ENCODE peak calls at places on chromosomes 12 and 14, in nine cellular contexts. M is stimulated activated naive CD4-positive, alpha-beta T cell; W is tibial nerve; E is occipital lobe; F is left colon; V is ELF-1; T is effector memory CD4-positive, alpha-beta T cell; D is GM03348; C is RWPE1. U is an unnamed sample.

GRCh38 chr14:52103416-52103815 is 34.6 kb upstream of the NID2 start:
- DNase-seq in T (no peak), F (no peak), D (no peak), V (no peak), W (no peak), E (no peak), M (no peak), C (no peak), U (no peak)

GRCh38 chr12:68876471-68876870 is 56.5 kb downstream of the CPM start:
- DNase-seq in F (no peak), M (no peak), E (no peak), V (no peak), W (no peak), D (no peak), T (no peak), C (no peak), U (no peak)

GRCh38 chr12:120696599-120696998 is 9.7 kb downstream of the MLEC start:
- DNase-seq in V (no peak), D (no peak), F (no peak), T (no peak), W (no peak), E (no peak), C (no peak), M (no peak), U (no peak)

GRCh38 chr14:73722581-73722980 is 8.4 kb upstream of the PNMA1 start:
- DNase-seq in M (no peak), W (no peak), D (no peak), F (no peak), T (no peak), E (no peak), V (no peak), C (no peak), U (no peak)

GRCh38 chr14:102317564-102318248 is 1.8 kb upstream of the ZNF839 start:
- DNase-seq in T (no peak), E (peak; percentile 9), D (no peak), V (no peak), F (peak; percentile 55), W (no peak), C (no peak), M (no peak), U (no peak)

GRCh38 chr12:85188609-85189008 is 91.4 kb upstream of the ALX1 start:
- DNase-seq in V (no peak), T (no peak), E (no peak), M (no peak), C (no peak), W (no peak), F (no peak), D (no peak), U (no peak)

GRCh38 chr14:100856056-100856950 is 30.4 kb downstream of the MEG3 start:
- DNase-seq in M (no peak), W (no peak), E (no peak), T (no peak), F (no peak), D (no peak), C (no peak), V (no peak), U (no peak)

GRCh38 chr14:51597511-51597920 is 54.2 kb upstream of the FRMD6 start:
- DNase-seq in C (no peak), T (no peak), D (peak; percentile 56), E (no peak), M (no peak), V (no peak), W (no peak), F (no peak), U (peak; percentile 89)

GRCh38 chr14:67746927-67747326 is 45.2 kb downstream of the RDH12 start:
- DNase-seq in C (no peak), V (no peak), E (no peak), T (no peak), M (no peak), F (no peak), W (no peak), D (no peak), U (no peak)

GRCh38 chr12:64058541-64059321 is 163.4 kb downstream of the KICS2 start:
- DNase-seq in C (no peak), E (no peak), V (no peak), T (no peak), F (no peak), M (no peak), D (no peak), W (no peak), U (no peak)

GRCh38 chr14:24439830-24440605 is 2.6 kb downstream of the SDR39U1 start:
- DNase-seq in D (no peak), C (no peak), W (no peak), F (peak; percentile 25), T (no peak), V (no peak), E (no peak), M (no peak), U (no peak)

GRCh38 chr12:105164068-105164467 is 56.5 kb downstream of the WASHC4 start:
- DNase-seq in D (no peak), T (no peak), C (no peak), V (no peak), M (no peak), F (no peak), W (no peak), E (no peak), U (no peak)

GRCh38 chr14:76997257-76997970 is 31.1 kb downstream of the IRF2BPL start:
- DNase-seq in C (no peak), D (no peak), V (peak; percentile 47), F (no peak), W (no peak), T (no peak), M (no peak), E (no peak), U (no peak)

GRCh38 chr14:58884442-58884841 is 246.7 kb downstream of the DACT1 start:
- DNase-seq in E (no peak), C (no peak), D (no peak), W (no peak), F (no peak), M (no peak), T (no peak), V (no peak), U (no peak)

GRCh38 chr12:75482636-75483035 is 2.1 kb downstream of the GLIPR1 start:
- DNase-seq in C (no peak), W (no peak), T (no peak), D (no peak), M (no peak), E (no peak), V (no peak), F (no peak), U (no peak)

GRCh38 chr14:39034481-39035296 is 68.3 kb downstream of the SEC23A start:
- DNase-seq in W (no peak), M (no peak), F (no peak), C (no peak), E (no peak), T (no peak), V (no peak), D (peak; percentile 13), U (no peak)

GRCh38 chr12:93127107-93127560 is 198.0 kb upstream of the EEA1 start:
- DNase-seq in M (no peak), F (no peak), V (no peak), E (no peak), W (no peak), D (no peak), T (no peak), C (no peak), U (no peak)

GRCh38 chr12:48296586-48297396 is 53.9 kb downstream of the ZNF641 start:
- DNase-seq in T (no peak), D (peak; percentile 78), W (peak; percentile 21), V (peak; percentile 87), C (peak; percentile 44), E (peak; percentile 80), F (peak; percentile 83), M (peak; percentile 18), U (peak; percentile 66)

GRCh38 chr14:100298551-100299237 is 7.5 kb downstream of the SLC25A29 start:
- DNase-seq in T (no peak), C (no peak), V (no peak), F (no peak), E (no peak), D (no peak), W (no peak), M (no peak), U (no peak)